ENCODE peak calls at places on chromosomes 16 and 17, in eight cellular contexts. Q is SJCRH30, D is fibroblast of mammary gland, N is GM23248, I is NCI-H460, C is uterus, X is NCI-H2081, H is GM06990. T is an unnamed sample.

GRCh38 chr16:47519996-47520679 is 59.0 kb downstream of the PHKB start:
- DNase-seq in N (no peak), H (no peak), D (no peak), Q (no peak), C (no peak), X (no peak), I (no peak), T (no peak)

GRCh38 chr16:3021449-3022207 is 1.5 kb downstream of the TNFRSF12A start:
- DNase-seq in X (no peak), H (peak; percentile 79), D (peak; percentile 97), C (peak; percentile 80), Q (peak; percentile 90), I (peak; percentile 79), N (peak; percentile 99), T (peak; percentile 99)

GRCh38 chr17:27323538-27324212 is 29.8 kb downstream of the WSB1 start:
- DNase-seq in N (peak; percentile 72), H (no peak), C (peak; percentile 69), X (no peak), I (peak; percentile 70), Q (peak; percentile 44), D (peak; percentile 78), T (peak; percentile 24)

GRCh38 chr17:2068589-2069051 is 13.7 kb downstream of the HIC1 start:
- DNase-seq in D (peak; percentile 69), N (peak; percentile 63), I (no peak), X (no peak), H (no peak), Q (peak; percentile 49), C (peak; percentile 52), T (peak; percentile 74)

GRCh38 chr16:72172105-72173034 is at the start of gene PMFBP1:
- DNase-seq in N (peak; percentile 92), I (no peak), D (peak; percentile 87), Q (peak; percentile 3), X (no peak), C (no peak), H (peak; percentile 75), T (peak; percentile 97)

GRCh38 chr17:58492238-58493121 is 4.3 kb upstream of the HSF5 start:
- DNase-seq in Q (no peak), X (no peak), C (no peak), H (no peak), I (no peak), D (no peak), N (no peak), T (no peak)

GRCh38 chr16:57640185-57640584 is 11.8 kb downstream of the ADGRG1 start:
- DNase-seq in D (no peak), H (no peak), I (no peak), N (no peak), X (no peak), Q (no peak), C (no peak), T (no peak)

GRCh38 chr16:6682142-6682811 is 650.4 kb upstream of the RBFOX1 start:
- DNase-seq in H (no peak), D (no peak), X (no peak), N (peak; percentile 15), I (peak; percentile 20), Q (peak; percentile 22), C (no peak), T (peak; percentile 13)

GRCh38 chr17:56976941-56977570 is 875 bp upstream of the SCPEP1 start:
- DNase-seq in Q (no peak), X (no peak), N (peak; percentile 6), C (no peak), I (no peak), H (no peak), D (no peak), T (no peak)

GRCh38 chr17:21165922-21166598 is 39.3 kb downstream of the DHRS7B start:
- DNase-seq in Q (no peak), D (no peak), H (no peak), X (no peak), C (no peak), N (peak; percentile 35), I (no peak), T (no peak)

GRCh38 chr16:1763521-1764511 is 7.5 kb downstream of the NME3 start:
- DNase-seq in Q (no peak), H (no peak), N (no peak), C (no peak), X (no peak), D (no peak), I (no peak), T (no peak)

GRCh38 chr17:30961213-30962188 is 9.3 kb upstream of the RNF135 start:
- DNase-seq in D (peak; percentile 20), X (no peak), C (no peak), H (peak; percentile 47), Q (no peak), N (peak; percentile 68), I (peak; percentile 32), T (no peak)

GRCh38 chr17:47188266-47188665 is 829 bp downstream of the CDC27 start:
- DNase-seq in H (no peak), D (peak; percentile 79), X (no peak), I (no peak), C (no peak), N (peak; percentile 72), Q (no peak), T (peak; percentile 29)

GRCh38 chr17:28481081-28481571 is 7.7 kb downstream of the SLC13A2 start:
- DNase-seq in Q (no peak), I (no peak), N (no peak), H (no peak), C (no peak), D (no peak), X (no peak), T (no peak)

GRCh38 chr16:54980821-54981220 is 50.2 kb downstream of the IRX5 start:
- DNase-seq in D (no peak), X (no peak), N (no peak), I (no peak), Q (peak; percentile 51), C (no peak), H (no peak), T (no peak)

GRCh38 chr17:6160188-6160555 is 90.0 kb downstream of the WSCD1 start:
- DNase-seq in N (no peak), D (no peak), X (no peak), C (no peak), I (no peak), Q (no peak), H (no peak), T (no peak)

GRCh38 chr16:51500306-51500705 is 349.2 kb upstream of the SALL1 start:
- DNase-seq in H (no peak), D (peak; percentile 74), X (no peak), Q (no peak), C (no peak), N (peak; percentile 73), I (no peak), T (peak; percentile 69)